ENCODE peak calls at places on chromosome 9, in five cellular contexts. B, S, A, O and L are unnamed samples.
A peak's percentile ranks its signal among the peaks of the same experiment; 100 is the strongest.

GRCh38 chr9:77731930-77732329 is 83.8 kb upstream of the GNA14 start:
- DNase-seq in O (no peak), B (no peak), S (no peak), A (peak; percentile 21), L (no peak)

GRCh38 chr9:129166962-129167557 is 11.0 kb downstream of the IER5L start:
- DNase-seq in O (peak; percentile 45), B (no peak), A (peak; percentile 92), S (peak; percentile 78), L (peak; percentile 20)

GRCh38 chr9:121997791-121998190 is 95.3 kb downstream of the TTLL11 start:
- DNase-seq in B (no peak), O (no peak), A (no peak), S (no peak), L (no peak)

GRCh38 chr9:18122156-18122555 is 351.8 kb upstream of the ADAMTSL1 start:
- DNase-seq in B (no peak), S (no peak), A (no peak), O (no peak), L (no peak)

GRCh38 chr9:132078369-132079356 is 1.0 kb downstream of the MED27 start:
- DNase-seq in A (no peak), O (peak; percentile 12), S (peak; percentile 5), B (no peak), L (peak; percentile 66)

GRCh38 chr9:86600291-86600690 is 246.1 kb upstream of the TUT7 start:
- DNase-seq in B (no peak), O (no peak), S (no peak), A (no peak), L (no peak)

GRCh38 chr9:108673386-108673785 is 182.4 kb downstream of the ACTL7B start:
- DNase-seq in O (no peak), S (no peak), A (no peak), B (no peak), L (no peak)

GRCh38 chr9:81759680-81760215 is 70.4 kb upstream of the TLE1 start:
- DNase-seq in B (no peak), O (no peak), S (no peak), A (no peak), L (peak; percentile 3)

GRCh38 chr9:77451507-77451906 is 196.6 kb downstream of the GNA14 start:
- DNase-seq in S (no peak), A (no peak), O (no peak), B (no peak), L (no peak)

GRCh38 chr9:95796029-95796428 is 79.5 kb upstream of the ERCC6L2 start:
- DNase-seq in O (no peak), S (no peak), A (no peak), B (no peak), L (no peak)

GRCh38 chr9:97293207-97293721 is 14.2 kb upstream of the CCDC180 start:
- DNase-seq in A (no peak), O (no peak), S (no peak), B (no peak), L (no peak)

GRCh38 chr9:68979538-68980314 is 34.2 kb downstream of the PRKACG start:
- DNase-seq in S (peak; percentile 43), B (no peak), A (peak; percentile 26), O (no peak), L (peak; percentile 44)

GRCh38 chr9:37963936-37964739 is 60.2 kb upstream of the SLC25A51 start:
- DNase-seq in A (peak; percentile 52), B (no peak), O (no peak), S (no peak), L (no peak)

GRCh38 chr9:2427016-2427891 is 194.3 kb upstream of the VLDLR start:
- DNase-seq in S (no peak), A (no peak), B (no peak), O (no peak), L (no peak)

GRCh38 chr9:100099722-100100042 is 639 bp downstream of the INVS start:
- DNase-seq in A (no peak), B (peak; percentile 60), O (no peak), S (peak; percentile 21), L (peak; percentile 32)

GRCh38 chr9:34292552-34292951 is 36.5 kb downstream of the KIF24 start:
- DNase-seq in A (no peak), O (no peak), S (no peak), B (peak; percentile 28), L (no peak)

GRCh38 chr9:17018001-17018491 is 116.8 kb upstream of the CNTLN start:
- DNase-seq in B (no peak), S (no peak), A (no peak), O (no peak), L (no peak)

GRCh38 chr9:14561929-14562386 is 131.3 kb downstream of the ZDHHC21 start:
- DNase-seq in A (no peak), B (peak; percentile 53), S (no peak), O (no peak), L (no peak)

GRCh38 chr9:130995399-130995941 is 13.5 kb upstream of the LAMC3 start:
- DNase-seq in S (peak; percentile 82), A (peak; percentile 19), O (no peak), B (peak; percentile 58), L (no peak)

GRCh38 chr9:70260606-70261005 is 1.8 kb downstream of the SMC5 start:
- DNase-seq in A (no peak), O (no peak), S (no peak), B (no peak), L (no peak)

GRCh38 chr9:30197954-30198353 is 2186.5 kb upstream of the ACO1 start:
- DNase-seq in S (no peak), O (no peak), B (peak; percentile 14), A (no peak), L (no peak)

GRCh38 chr9:136886610-136887597 is 588 bp downstream of the TRAF2 start:
- DNase-seq in S (peak; percentile 27), A (peak; percentile 44), B (peak; percentile 80), O (peak; percentile 72), L (peak; percentile 50)
- TF ChIP-seq CTCF in S (no peak), A (no peak), B (no peak), O (no peak), L (no peak)

GRCh38 chr9:126326228-126327015 is at the start of gene MVB12B:
- DNase-seq in O (peak; percentile 85), S (no peak), A (peak; percentile 39), B (peak; percentile 86), L (peak; percentile 36)

GRCh38 chr9:126328415-126328814 is 1.8 kb downstream of the MVB12B start:
- DNase-seq in S (no peak), A (no peak), B (no peak), O (no peak), L (no peak)

GRCh38 chr9:126327750-126328120 is 1.1 kb downstream of the MVB12B start:
- DNase-seq in S (no peak), A (no peak), O (no peak), B (peak; percentile 35), L (no peak)

GRCh38 chr9:126325779-126326178 is 850 bp upstream of the MVB12B start:
- DNase-seq in S (no peak), O (no peak), A (no peak), B (no peak), L (no peak)

DNA sequence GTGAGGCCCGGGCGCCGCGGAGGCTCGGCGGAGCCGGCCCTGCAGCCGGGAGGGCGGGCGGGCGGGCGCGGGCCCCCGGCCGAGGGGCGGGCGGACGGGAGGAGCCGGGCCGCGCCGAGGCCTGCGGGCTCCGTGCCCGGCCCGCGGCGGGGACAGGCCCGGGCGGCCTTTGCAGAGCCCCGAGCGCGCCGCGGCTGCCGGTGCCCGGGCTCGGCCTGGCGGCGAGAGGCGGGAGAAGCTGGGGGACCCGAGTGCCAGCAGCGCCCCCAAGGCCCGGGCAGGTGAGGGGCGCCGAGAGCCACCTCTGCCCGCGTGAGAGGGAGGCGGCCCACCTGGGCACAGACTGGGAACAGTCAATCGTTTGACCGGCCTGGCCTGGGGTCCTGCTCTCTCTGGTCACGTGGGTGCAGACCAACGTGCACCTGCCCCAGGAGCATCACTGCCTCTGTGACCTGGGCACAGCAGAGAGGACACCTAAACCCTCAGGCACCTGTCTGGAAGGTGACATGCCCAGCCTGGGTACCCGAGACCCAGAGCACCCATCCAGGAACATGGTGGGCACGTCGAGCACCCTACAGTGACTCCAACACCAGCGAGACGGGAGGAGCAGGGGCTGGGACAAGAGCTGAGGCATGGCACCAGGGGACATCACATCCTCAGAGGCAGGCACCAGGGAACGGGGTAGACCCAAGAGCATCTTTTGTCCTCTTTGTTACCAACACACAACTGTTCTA is 554 bp downstream of the MVB12B start:
- DNase-seq in S (no peak), O (peak; percentile 30), B (peak; percentile 34), A (no peak), L (peak; percentile 34)
- TF ChIP-seq CTCF in S (no peak), O (no peak), B (peak; percentile 12), A (no peak), L (no peak)

DNA sequence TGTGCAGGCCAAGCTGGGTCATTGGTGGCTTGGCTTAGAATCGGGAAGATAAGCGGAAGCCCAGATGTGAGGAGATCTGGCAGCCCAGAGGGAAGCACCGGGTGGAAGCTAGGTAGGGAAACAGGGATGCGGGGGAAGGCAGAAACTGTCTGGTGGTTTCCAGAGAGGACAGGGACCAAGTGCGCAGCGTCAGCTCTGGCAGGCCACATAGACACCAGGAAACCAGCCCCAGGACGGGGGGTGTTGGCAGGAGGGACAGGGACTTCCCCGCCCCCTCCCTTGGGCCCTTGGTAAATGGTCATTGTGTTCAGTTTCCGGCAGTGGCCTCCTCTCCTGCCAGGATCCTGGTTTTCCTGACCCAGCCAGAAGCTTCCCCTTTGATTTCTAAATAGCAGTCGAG is 2.0 kb downstream of the RALGDS start:
- DNase-seq in O (no peak), S (no peak), A (no peak), B (no peak), L (no peak)
- TF ChIP-seq CTCF in O (no peak), S (no peak), A (no peak), B (no peak), L (no peak)

DNA sequence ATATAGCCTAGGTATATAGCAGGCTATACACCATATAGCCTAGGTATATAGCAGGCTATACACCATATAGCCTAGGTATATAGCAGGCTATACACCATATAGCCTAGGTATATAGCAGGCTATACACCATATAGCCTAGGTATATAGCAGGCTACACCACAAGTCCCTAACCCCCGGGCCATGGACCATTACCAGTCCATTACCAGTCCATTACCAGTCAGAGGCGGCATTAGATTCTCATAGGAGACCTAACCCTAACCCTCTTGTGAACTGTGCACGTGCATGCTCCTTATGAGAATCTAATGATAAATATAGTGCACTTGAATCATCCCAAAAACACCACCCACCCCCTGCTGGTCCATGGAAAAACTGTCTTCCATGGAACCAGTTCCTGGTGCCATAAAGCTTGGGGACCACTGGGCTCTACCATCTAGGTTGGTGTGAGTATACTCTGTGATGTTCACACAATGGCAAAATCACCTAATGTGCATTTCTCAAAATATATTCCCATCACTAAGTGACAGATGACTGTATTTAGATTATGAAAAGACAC is 4.7 kb downstream of the PLIN2 start:
- DNase-seq in S (no peak), A (no peak), O (no peak), B (no peak), L (no peak)
- TF ChIP-seq CTCF in S (no peak), A (no peak), O (no peak), B (no peak), L (no peak)